ENCODE peak calls at places on chromosomes 1 and 21, in four cellular contexts. J is foreskin keratinocyte, K is heart right ventricle, T is aorta. S is an unnamed sample.

GRCh38 chr1:82632164-82632563 is 831.4 kb downstream of the ADGRL2 start:
- DNase-seq in J (peak; percentile 50), K (no peak), T (no peak), S (no peak)

GRCh38 chr21:46194374-46195334 is 10.4 kb upstream of the SPATC1L start:
- DNase-seq in J (no peak), K (no peak), T (peak; percentile 38), S (no peak)

GRCh38 chr1:17201201-17202021 is 3.5 kb upstream of the PADI1 start:
- DNase-seq in J (no peak), K (no peak), T (no peak), S (no peak)

GRCh38 chr21:35940074-35940927 is 120.0 kb downstream of the SETD4 start:
- DNase-seq in J (peak; percentile 58), K (no peak), T (peak; percentile 59), S (peak; percentile 56)

GRCh38 chr1:107536266-107536665 is 395.4 kb downstream of the NTNG1 start:
- DNase-seq in J (peak; percentile 90), K (no peak), T (no peak), S (no peak)

GRCh38 chr21:17432732-17433057 is 80.1 kb upstream of the CXADR start:
- DNase-seq in J (no peak), K (no peak), T (no peak), S (no peak)

GRCh38 chr1:150976401-150976821 is 1.8 kb upstream of the CERS2 start:
- DNase-seq in J (no peak), K (no peak), T (peak; percentile 24), S (no peak)

GRCh38 chr1:211586538-211586937 is 7.6 kb upstream of the SLC30A1 start:
- DNase-seq in J (no peak), K (no peak), T (no peak), S (no peak)

GRCh38 chr1:103492003-103492665 is 33.4 kb upstream of the RNPC3 start:
- DNase-seq in J (no peak), K (no peak), T (no peak), S (no peak)

GRCh38 chr1:222095606-222096475 is 354.0 kb upstream of the DUSP10 start:
- DNase-seq in J (no peak), K (no peak), T (peak; percentile 48), S (peak; percentile 23)

GRCh38 chr1:41322835-41323234 is 38.4 kb upstream of the FOXO6 start:
- DNase-seq in J (no peak), K (peak; percentile 38), T (no peak), S (no peak)

GRCh38 chr1:199083680-199084079 is 444.8 kb downstream of the PTPRC start:
- DNase-seq in J (no peak), K (no peak), T (no peak), S (no peak)

GRCh38 chr1:68010094-68010493 is 40.3 kb downstream of the DIRAS3 start:
- DNase-seq in J (peak; percentile 23), K (no peak), T (no peak), S (no peak)

GRCh38 chr1:25651824-25652741 is 35.5 kb downstream of the MAN1C1 start:
- DNase-seq in J (no peak), K (peak; percentile 50), T (peak; percentile 71), S (no peak)

GRCh38 chr1:213947200-213947775 is 40.5 kb upstream of the PROX1 start:
- DNase-seq in J (no peak), K (no peak), T (no peak), S (no peak)

GRCh38 chr1:80918365-80918764 is 882.4 kb upstream of the ADGRL2 start:
- DNase-seq in J (no peak), K (no peak), T (no peak), S (no peak)

GRCh38 chr1:152189657-152190442 is 30.8 kb upstream of the RPTN start:
- DNase-seq in J (peak; percentile 64), K (peak; percentile 54), T (peak; percentile 65), S (peak; percentile 48)

GRCh38 chr1:14113841-14114567 is 414.0 kb downstream of the PRDM2 start:
- DNase-seq in J (peak; percentile 47), K (peak; percentile 20), T (no peak), S (no peak)

GRCh38 chr1:90504509-90504908 is 212.6 kb downstream of the BARHL2 start:
- DNase-seq in J (no peak), K (no peak), T (no peak), S (no peak)

GRCh38 chr1:107414550-107414949 is 273.7 kb downstream of the NTNG1 start:
- DNase-seq in J (no peak), K (no peak), T (no peak), S (no peak)

GRCh38 chr1:93874025-93874651 is 4.9 kb downstream of the DNTTIP2 start:
- DNase-seq in J (peak; percentile 20), K (no peak), T (no peak), S (no peak)

GRCh38 chr1:163068716-163069115 is 445 bp upstream of the RGS4 start:
- DNase-seq in J (no peak), K (no peak), T (no peak), S (no peak)

GRCh38 chr1:115980998-115981993 is 5.0 kb downstream of the SLC22A15 start:
- DNase-seq in J (peak; percentile 55), K (no peak), T (no peak), S (no peak)

DNA sequence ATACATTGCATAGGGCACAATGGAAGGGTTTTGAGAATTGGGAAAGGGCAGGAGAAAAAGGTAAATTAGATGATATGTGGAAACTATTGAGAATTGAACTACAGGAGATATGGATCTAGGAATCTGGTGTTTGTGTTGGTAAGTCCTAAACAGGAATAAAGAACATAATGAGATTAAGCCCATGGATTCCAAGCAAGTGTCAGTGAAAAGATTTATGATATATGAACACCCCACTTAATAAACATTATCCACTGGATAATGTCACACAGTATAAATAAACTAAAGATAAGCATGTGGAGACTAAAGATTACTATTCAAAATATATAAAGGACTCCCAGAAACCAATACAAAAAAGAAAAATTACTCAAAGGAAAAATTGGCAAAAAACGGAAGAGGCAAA is 98.2 kb downstream of the TNFSF18 start:
- DNase-seq in J (no peak), K (no peak), T (no peak), S (no peak)
- H3K27ac ChIP-seq in J (no peak overlapping the region), K (no peak overlapping the region), T (no peak overlapping the region), S (no peak overlapping the region)

GRCh38 chr1:39081266-39082139 is 55.4 kb downstream of the NDUFS5 start:
- DNase-seq in J (no peak), K (peak; percentile 30), T (peak; percentile 60), S (no peak)
- H3K27ac ChIP-seq in J (no peak overlapping the region), K (no peak overlapping the region), T (no peak overlapping the region), S (peak overlapping the region; percentile 70)

DNA sequence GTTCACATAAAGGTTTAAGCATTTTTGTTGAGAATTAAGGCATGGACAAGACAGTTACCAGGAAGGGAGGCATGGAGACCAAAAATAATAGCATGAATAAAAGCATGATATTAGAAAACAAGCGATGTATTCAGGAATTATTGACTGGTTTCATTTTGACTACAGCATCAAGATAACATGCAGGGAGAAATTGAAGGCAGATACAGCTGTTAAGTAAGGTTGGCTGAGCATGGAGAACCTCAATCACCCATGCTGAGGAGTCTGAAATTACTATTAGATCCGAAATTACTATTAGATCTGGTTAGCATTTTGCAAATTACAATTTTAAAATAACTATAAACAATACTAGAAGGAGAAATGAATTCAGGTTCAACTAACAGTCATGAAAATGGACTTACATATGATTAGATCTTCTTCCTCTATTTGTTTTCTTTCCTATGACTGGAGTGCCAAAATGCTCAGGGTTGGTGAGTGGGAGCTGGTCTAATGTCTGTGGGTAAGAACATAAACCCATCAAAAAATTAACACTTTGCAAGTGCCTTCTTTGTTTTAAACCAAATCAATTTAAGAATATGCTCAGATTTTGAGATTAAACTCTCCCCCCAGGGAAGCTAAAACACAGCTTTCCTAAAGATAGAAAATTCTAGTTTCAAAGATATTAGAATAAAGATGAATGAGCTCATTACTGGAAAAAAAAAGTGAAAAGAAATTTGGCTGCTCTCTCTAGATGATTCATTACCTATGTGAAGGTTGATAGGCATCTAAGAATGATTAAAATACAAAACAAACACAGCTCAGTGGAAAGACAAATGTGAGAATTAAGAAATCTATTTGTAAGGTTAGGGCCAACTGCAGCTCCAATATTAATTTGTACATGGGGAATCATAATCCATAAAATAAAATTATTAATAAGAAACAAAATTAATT is 81.7 kb downstream of the ARID4B start:
- DNase-seq in J (no peak), K (no peak), T (no peak), S (no peak)
- H3K27ac ChIP-seq in J (no peak overlapping the region), K (no peak overlapping the region), T (no peak overlapping the region), S (no peak overlapping the region)

GRCh38 chr1:232950919-232951579 is 638 bp downstream of the NTPCR start:
- DNase-seq in J (peak; percentile 23), K (no peak), T (no peak), S (no peak)
- H3K27ac ChIP-seq in J (peak overlapping the region; percentile 59), K (peak overlapping the region; percentile 90), T (no peak overlapping the region), S (no peak overlapping the region)

DNA sequence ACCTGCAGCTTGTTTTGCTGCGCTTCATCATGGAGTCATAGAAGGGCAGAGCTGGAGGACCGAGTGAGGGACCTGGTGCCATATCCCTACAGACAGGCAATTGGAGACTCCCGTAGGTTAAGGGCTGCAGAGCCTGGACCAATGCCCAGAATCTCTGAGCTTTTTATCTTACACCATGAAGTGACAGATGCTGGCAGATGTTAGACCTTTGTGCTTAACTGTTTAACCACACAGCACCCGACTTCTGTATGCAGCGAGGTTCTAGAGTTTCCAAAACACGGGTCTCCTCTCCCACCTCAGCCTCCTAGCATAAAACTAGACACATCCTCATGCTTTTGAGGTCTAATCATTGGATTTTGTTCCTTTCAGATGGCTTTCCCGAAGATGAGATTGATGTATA is 47.5 kb downstream of the B3GALT5 start:
- DNase-seq in J (peak; percentile 11), K (peak; percentile 23), T (no peak), S (no peak)
- H3K27ac ChIP-seq in J (no peak overlapping the region), K (peak overlapping the region; percentile 73), T (no peak overlapping the region), S (no peak overlapping the region)

DNA sequence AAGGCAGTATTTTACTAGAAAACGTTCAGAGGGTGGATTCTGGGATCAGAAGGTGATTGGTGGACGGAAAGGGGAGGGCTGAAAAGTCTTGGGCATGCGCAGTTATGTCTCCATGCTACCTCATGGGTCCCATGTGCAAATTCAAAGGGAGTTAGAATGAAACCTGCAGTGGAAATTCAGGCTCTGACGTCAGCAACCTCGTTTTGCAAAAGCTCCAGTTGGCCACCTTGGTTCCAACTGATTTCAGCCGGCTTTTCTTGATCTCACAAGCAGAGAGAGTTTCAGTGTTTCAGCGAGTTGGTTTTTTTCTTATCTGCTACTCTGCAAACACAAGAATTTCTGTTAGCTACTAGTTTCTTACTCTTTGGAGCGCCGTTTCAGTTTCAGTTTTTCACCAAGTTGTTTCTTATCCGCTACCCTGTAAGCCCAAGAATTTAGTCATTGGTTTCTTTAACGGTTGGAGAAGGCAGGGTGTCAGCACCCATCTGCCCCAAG is 69.8 kb upstream of the PGBD5 start:
- DNase-seq in J (no peak), K (no peak), T (no peak), S (no peak)
- H3K27ac ChIP-seq in J (no peak overlapping the region), K (no peak overlapping the region), T (no peak overlapping the region), S (no peak overlapping the region)

S was measured in tibial nerve.